ENCODE peak calls at places on chromosomes 13 and 19, in eight cellular contexts. R is progenitor cell of endocrine pancreas, B is omental fat pad, X is lower lobe of right lung, M is T-helper 1 cell, J is body of pancreas, Y is fibroblast of pulmonary artery, S is iPS DF 6.9. K is an unnamed sample.

GRCh38 chr19:35856546-35857149 is at the start of gene KIRREL2:
- DNase-seq in S (no peak), B (no peak), Y (no peak), M (no peak), R (peak), X (no peak), J (peak), K (no peak)

GRCh38 chr19:13795595-13796300 is 505 bp downstream of the ZSWIM4 start:
- DNase-seq in Y (no peak), S (no peak), J (peak), M (no peak), X (no peak), B (no peak), R (no peak), K (no peak)

GRCh38 chr13:21638319-21639282 is 32.3 kb upstream of the FGF9 start:
- DNase-seq in X (no peak), J (peak), S (no peak), B (no peak), Y (peak), R (no peak), M (no peak), K (peak)

GRCh38 chr13:101474419-101474957 is 22.0 kb downstream of the ITGBL1 start:
- DNase-seq in X (no peak), M (no peak), J (peak), S (no peak), R (no peak), Y (peak), B (no peak), K (peak)

GRCh38 chr13:38763446-38764381 is 76.8 kb downstream of the FREM2 start:
- DNase-seq in R (no peak), M (no peak), B (no peak), S (peak), J (peak), Y (peak), X (no peak), K (peak)

GRCh38 chr19:49361438-49362047 is 673 bp downstream of the TEAD2 start:
- DNase-seq in Y (peak), M (no peak), X (peak), S (no peak), R (peak), B (peak), J (peak), K (no peak)

GRCh38 chr19:17553256-17553655 is 2.2 kb upstream of the COLGALT1 start:
- DNase-seq in M (no peak), B (no peak), Y (peak), X (no peak), S (no peak), R (no peak), J (peak), K (no peak)

GRCh38 chr13:25882732-25883357 is 169.0 kb downstream of the SHISA2 start:
- DNase-seq in J (no peak), S (no peak), Y (no peak), X (no peak), R (no peak), B (no peak), M (no peak), K (peak)

GRCh38 chr13:27661017-27661416 is 39.3 kb downstream of the POLR1D start:
- DNase-seq in Y (no peak), S (no peak), M (no peak), B (no peak), X (no peak), J (no peak), R (no peak), K (no peak)

GRCh38 chr19:1168877-1169791 is 4.9 kb downstream of the SBNO2 start:
- DNase-seq in J (peak), X (peak), R (no peak), Y (peak), M (no peak), B (no peak), S (no peak), K (no peak)

GRCh38 chr13:50126378-50127016 is 111.3 kb downstream of the KCNRG start:
- DNase-seq in Y (peak), B (no peak), J (peak), R (no peak), S (no peak), M (no peak), X (no peak), K (no peak)

GRCh38 chr19:46428278-46429141 is at the start of gene PNMA8C:
- DNase-seq in S (peak), B (no peak), Y (peak), R (peak), M (peak), J (peak), X (peak), K (peak)